ENCODE peak calls at places on chromosomes 1 and 21, in eight cellular contexts. C, M, J, Z, R, D, N and E are unnamed samples.

GRCh38 chr1:159826436-159827101 is at the start of gene SLAMF8:
- DNase-seq in C (no peak), M (peak), J (peak), Z (peak), R (no peak), D (peak), N (no peak), E (no peak)

GRCh38 chr1:33056426-33056825 is 19.7 kb upstream of the AK2 start:
- DNase-seq in C (no peak), M (no peak), J (no peak), Z (no peak), R (no peak), D (no peak), N (no peak), E (no peak)

GRCh38 chr1:67685067-67685557 is at the start of gene GADD45A:
- DNase-seq in C (peak), M (peak), J (peak), Z (peak), R (peak), D (peak), N (peak), E (peak)

GRCh38 chr1:118077331-118078055 is 107.5 kb downstream of the SPAG17 start:
- DNase-seq in C (no peak), M (peak), J (peak), Z (no peak), R (no peak), D (peak), N (no peak), E (peak)

GRCh38 chr1:207841907-207842306 is 69.0 kb downstream of the CD34 start:
- DNase-seq in C (no peak), M (no peak), J (no peak), Z (no peak), R (no peak), D (no peak), N (no peak), E (no peak)

GRCh38 chr1:39387452-39387851 is 104.0 kb upstream of the BMP8A start:
- DNase-seq in C (peak), M (peak), J (peak), Z (no peak), R (no peak), D (no peak), N (peak), E (peak)

GRCh38 chr1:119294728-119295127 is 73.9 kb upstream of the HAO2 start:
- DNase-seq in C (no peak), M (no peak), J (no peak), Z (no peak), R (no peak), D (no peak), N (no peak), E (no peak)

GRCh38 chr1:93215322-93215721 is 34.8 kb downstream of the CCDC18 start:
- DNase-seq in C (no peak), M (no peak), J (no peak), Z (no peak), R (no peak), D (no peak), N (no peak), E (no peak)

GRCh38 chr1:235206533-235207201 is 45.6 kb upstream of the RBM34 start:
- DNase-seq in C (no peak), M (peak), J (no peak), Z (no peak), R (no peak), D (no peak), N (no peak), E (no peak)

GRCh38 chr1:169312084-169312954 is 55.3 kb downstream of the NME7 start:
- DNase-seq in C (peak), M (peak), J (peak), Z (no peak), R (no peak), D (no peak), N (peak), E (peak)

GRCh38 chr1:51792864-51793263 is 85.7 kb downstream of the NRDC start:
- DNase-seq in C (no peak), M (peak), J (peak), Z (no peak), R (no peak), D (no peak), N (peak), E (peak)

GRCh38 chr1:155938220-155938627 is 3.2 kb upstream of the RXFP4 start:
- DNase-seq in C (no peak), M (peak), J (peak), Z (no peak), R (no peak), D (no peak), N (no peak), E (peak)

GRCh38 chr1:74780600-74780999 is 47.6 kb downstream of the TYW3 start:
- DNase-seq in C (no peak), M (no peak), J (no peak), Z (no peak), R (no peak), D (no peak), N (no peak), E (peak)

GRCh38 chr1:53336146-53336545 is 8.3 kb upstream of the LRP8 start:
- DNase-seq in C (no peak), M (no peak), J (no peak), Z (no peak), R (no peak), D (no peak), N (no peak), E (no peak)

GRCh38 chr1:184467295-184467694 is 80.5 kb downstream of the C1orf21 start:
- DNase-seq in C (no peak), M (no peak), J (no peak), Z (no peak), R (no peak), D (no peak), N (no peak), E (no peak)

GRCh38 chr1:228307218-228308023 is 99.2 kb downstream of the TRIM11 start:
- DNase-seq in C (no peak), M (no peak), J (no peak), Z (peak), R (peak), D (peak), N (no peak), E (no peak)

GRCh38 chr1:203584040-203584439 is 42.6 kb upstream of the ATP2B4 start:
- DNase-seq in C (no peak), M (peak), J (peak), Z (no peak), R (no peak), D (no peak), N (no peak), E (no peak)

GRCh38 chr21:33372582-33372981 is 30.6 kb upstream of the IFNGR2 start:
- DNase-seq in C (no peak), M (no peak), J (no peak), Z (no peak), R (no peak), D (no peak), N (no peak), E (no peak)

GRCh38 chr1:227895828-227896685 is 51.7 kb downstream of the WNT9A start:
- DNase-seq in C (peak), M (no peak), J (no peak), Z (peak), R (no peak), D (peak), N (no peak), E (no peak)

GRCh38 chr1:162733336-162733590 is 57.2 kb upstream of the HSD17B7 start:
- DNase-seq in C (no peak), M (no peak), J (no peak), Z (no peak), R (no peak), D (no peak), N (no peak), E (no peak)

GRCh38 chr1:50271337-50271736 is 151.9 kb downstream of the DMRTA2 start:
- DNase-seq in C (no peak), M (no peak), J (no peak), Z (no peak), R (no peak), D (no peak), N (no peak), E (no peak)

GRCh38 chr1:213733708-213734107 is 254.1 kb upstream of the PROX1 start:
- DNase-seq in C (no peak), M (no peak), J (no peak), Z (no peak), R (no peak), D (no peak), N (no peak), E (no peak)

GRCh38 chr1:187203257-187203656 is 374.5 kb downstream of the PLA2G4A start:
- DNase-seq in C (no peak), M (peak), J (peak), Z (no peak), R (no peak), D (no peak), N (no peak), E (peak)

GRCh38 chr1:26855636-26856035 is 7.3 kb upstream of the SFN start:
- DNase-seq in C (no peak), M (no peak), J (no peak), Z (no peak), R (no peak), D (no peak), N (no peak), E (no peak)

GRCh38 chr1:119367332-119368124 is 1.1 kb upstream of the HAO2 start:
- DNase-seq in C (no peak), M (peak), J (peak), Z (no peak), R (no peak), D (no peak), N (peak), E (peak)

GRCh38 chr21:33801424-33802405 is 113.9 kb downstream of the ATP5PO start:
- DNase-seq in C (peak), M (peak), J (peak), Z (peak), R (no peak), D (no peak), N (peak), E (peak)

GRCh38 chr1:54971317-54971791 is 9.1 kb upstream of the TMEM61 start:
- DNase-seq in C (no peak), M (no peak), J (no peak), Z (no peak), R (no peak), D (no peak), N (no peak), E (no peak)

GRCh38 chr1:1044455-1044854 is 24.5 kb downstream of the AGRN start:
- DNase-seq in C (no peak), M (no peak), J (no peak), Z (no peak), R (no peak), D (no peak), N (no peak), E (no peak)

GRCh38 chr1:244010191-244010590 is 40.9 kb upstream of the ZBTB18 start:
- DNase-seq in C (no peak), M (no peak), J (no peak), Z (no peak), R (no peak), D (no peak), N (no peak), E (no peak)

GRCh38 chr1:234613128-234613875 is 3.3 kb upstream of the IRF2BP2 start:
- DNase-seq in C (no peak), M (peak), J (peak), Z (no peak), R (no peak), D (no peak), N (peak), E (no peak)

GRCh38 chr1:24300971-24301370 is 18.2 kb upstream of the GRHL3 start:
- DNase-seq in C (no peak), M (no peak), J (no peak), Z (no peak), R (no peak), D (no peak), N (no peak), E (no peak)

GRCh38 chr1:112509005-112509659 is 367 bp downstream of the WNT2B start:
- DNase-seq in C (no peak), M (no peak), J (no peak), Z (no peak), R (no peak), D (no peak), N (no peak), E (no peak)

DNA sequence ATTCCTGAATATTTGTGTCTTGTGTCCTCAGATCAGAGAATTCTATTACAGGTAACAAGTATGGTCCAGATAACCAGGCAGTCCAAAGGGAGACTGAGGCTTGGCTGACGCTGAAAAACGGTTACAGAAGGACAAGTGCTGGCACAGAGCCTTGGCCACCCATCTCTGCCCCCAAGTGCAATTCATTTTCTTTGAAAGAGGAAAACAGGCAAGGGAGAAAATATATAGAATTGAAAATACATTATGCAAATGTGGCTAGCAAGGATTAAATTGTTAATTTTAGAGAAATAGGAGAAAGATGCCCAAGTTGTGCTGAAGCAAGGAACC is 1.2 kb downstream of the SORT1 start:
- DNase-seq in C (no peak), M (no peak), J (no peak), Z (no peak), R (no peak), D (no peak), N (no peak), E (no peak)
- H3K4me3 ChIP-seq in C (peak), M (peak), J (peak), Z (peak), R (peak), D (peak), N (no peak), E (peak)

GRCh38 chr1:68815632-68816031 is 318.8 kb upstream of the DEPDC1 start:
- DNase-seq in C (no peak), M (no peak), J (no peak), Z (no peak), R (no peak), D (no peak), N (no peak), E (no peak)

GRCh38 chr1:68814067-68814466 is 317.2 kb upstream of the DEPDC1 start:
- DNase-seq in C (no peak), M (no peak), J (no peak), Z (no peak), R (no peak), D (no peak), N (no peak), E (no peak)

GRCh38 chr1:68819190-68819829 is 322.4 kb upstream of the DEPDC1 start:
- DNase-seq in C (no peak), M (peak), J (peak), Z (no peak), R (no peak), D (no peak), N (no peak), E (no peak)
- TF ChIP-seq CTCF in C (peak), M (peak), J (peak), Z (no peak), R (peak), D (no peak), N (no peak), E (peak)

GRCh38 chr1:240285541-240285940 is 193.9 kb downstream of the FMN2 start:
- DNase-seq in C (no peak), M (peak), J (peak), Z (no peak), R (no peak), D (no peak), N (peak), E (no peak)
- H3K4me3 ChIP-seq in C (no peak), M (no peak), J (no peak), Z (no peak), R (no peak), D (no peak), N (no peak), E (no peak)

GRCh38 chr1:175373786-175374623 is 181.4 kb upstream of the KIAA0040 start:
- DNase-seq in C (no peak), M (no peak), J (peak), Z (no peak), R (no peak), D (no peak), N (no peak), E (no peak)

GRCh38 chr1:175377394-175377793 is 184.8 kb upstream of the KIAA0040 start:
- DNase-seq in C (no peak), M (no peak), J (no peak), Z (no peak), R (no peak), D (no peak), N (no peak), E (no peak)

GRCh38 chr1:175376194-175376593 is 183.6 kb upstream of the KIAA0040 start:
- DNase-seq in C (no peak), M (no peak), J (peak), Z (no peak), R (no peak), D (no peak), N (no peak), E (no peak)
- TF ChIP-seq CTCF in C (peak), M (peak), J (no peak), Z (no peak), R (no peak), D (no peak), N (no peak), E (no peak)

DNA sequence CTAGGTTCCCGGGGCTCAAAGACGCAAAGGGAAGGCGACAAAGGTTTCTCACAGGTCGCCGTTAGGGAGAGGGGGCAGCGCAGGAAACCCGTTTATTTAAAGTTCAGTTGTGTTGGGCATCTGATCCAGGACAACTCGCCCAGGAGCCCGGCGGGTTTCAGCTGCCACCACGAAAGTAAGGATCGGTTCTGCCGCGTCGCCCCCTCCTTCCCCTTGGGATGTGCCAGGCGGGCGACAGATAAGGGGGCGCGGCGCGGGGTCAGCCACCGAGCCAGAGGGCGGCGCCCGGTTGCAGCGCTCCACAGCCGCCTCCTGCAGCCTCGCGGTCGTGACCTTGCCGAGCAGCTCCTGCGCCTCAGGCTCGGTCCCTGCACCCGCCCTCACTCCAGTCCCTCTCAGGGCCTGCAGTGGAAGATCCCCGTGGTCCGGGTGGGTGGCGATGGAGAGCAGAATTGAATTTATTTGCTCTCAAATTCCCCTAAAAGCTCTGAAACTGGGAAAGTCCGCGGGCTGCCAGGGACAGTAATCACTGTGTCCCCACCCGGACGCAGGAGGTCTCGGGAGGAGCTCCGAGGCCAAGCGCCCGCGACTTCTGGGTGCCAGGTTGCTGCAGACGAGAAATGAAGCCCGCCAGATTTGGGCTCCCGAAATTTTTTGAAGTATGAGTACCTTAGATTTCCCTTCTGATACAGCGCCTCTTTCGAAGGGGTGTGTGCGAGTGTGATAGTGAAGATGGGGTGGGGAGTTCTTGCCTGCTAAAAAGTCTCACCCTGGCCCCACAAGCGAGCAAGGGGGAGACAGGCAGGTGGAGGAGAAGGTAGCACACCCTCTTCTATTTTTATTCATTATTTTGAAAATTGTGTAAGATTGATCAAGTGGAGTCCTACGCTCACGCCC is 28.4 kb upstream of the NFIA start:
- DNase-seq in C (no peak), M (no peak), J (peak), Z (peak), R (peak), D (peak), N (no peak), E (no peak)
- H3K4me3 ChIP-seq in C (peak), M (peak), J (peak), Z (peak), R (peak), D (peak), N (no peak), E (peak)

GRCh38 chr1:18288609-18289219 is 181.1 kb downstream of the IGSF21 start:
- DNase-seq in C (no peak), M (no peak), J (no peak), Z (no peak), R (no peak), D (no peak), N (no peak), E (no peak)

GRCh38 chr1:18293291-18293690 is 185.7 kb downstream of the IGSF21 start:
- DNase-seq in C (no peak), M (no peak), J (no peak), Z (no peak), R (no peak), D (no peak), N (no peak), E (no peak)

GRCh38 chr1:18292531-18292930 is 184.9 kb downstream of the IGSF21 start:
- DNase-seq in C (no peak), M (no peak), J (no peak), Z (no peak), R (no peak), D (no peak), N (no peak), E (no peak)

GRCh38 chr1:18290740-18291412 is 183.3 kb downstream of the IGSF21 start:
- DNase-seq in C (no peak), M (no peak), J (no peak), Z (no peak), R (no peak), D (no peak), N (no peak), E (no peak)

GRCh38 chr1:18289597-18289996 is 182.0 kb downstream of the IGSF21 start:
- DNase-seq in C (no peak), M (no peak), J (no peak), Z (no peak), R (no peak), D (no peak), N (no peak), E (no peak)
- TF ChIP-seq CTCF in C (no peak), M (no peak), J (no peak), Z (no peak), R (no peak), D (no peak), N (no peak), E (no peak)

GRCh38 chr1:218426343-218426657 is 81.2 kb downstream of the TGFB2 start:
- DNase-seq in C (no peak), M (peak), J (peak), Z (no peak), R (no peak), D (no peak), N (no peak), E (peak)

GRCh38 chr1:218425647-218426342 is 80.7 kb downstream of the TGFB2 start:
- DNase-seq in C (no peak), M (peak), J (peak), Z (no peak), R (no peak), D (no peak), N (peak), E (no peak)

GRCh38 chr1:218424528-218424927 is 79.4 kb downstream of the TGFB2 start:
- DNase-seq in C (no peak), M (no peak), J (no peak), Z (no peak), R (no peak), D (no peak), N (no peak), E (peak)

GRCh38 chr1:218415726-218416125 is 70.6 kb downstream of the TGFB2 start:
- DNase-seq in C (no peak), M (no peak), J (no peak), Z (no peak), R (no peak), D (no peak), N (no peak), E (no peak)

GRCh38 chr1:218421531-218421930 is 76.4 kb downstream of the TGFB2 start:
- DNase-seq in C (no peak), M (no peak), J (no peak), Z (no peak), R (no peak), D (no peak), N (no peak), E (no peak)
- H3K4me3 ChIP-seq in C (no peak), M (no peak), J (no peak), Z (no peak), R (no peak), D (no peak), N (no peak), E (no peak)